ENCODE peak calls at places on chromosome 4, in four cellular contexts. One of them, this sample, is unnamed. For H3K4me1, the result is how much of the 10 kb centered on the place peaks cover.

GRCh38 chr4:148211533-148211932 is 230.7 kb downstream of the NR3C2 start:
- DNase-seq in right cardiac atrium: no peak
- DNase-seq in heart right ventricle: no peak
- DNase-seq in psoas muscle: no peak
- DNase-seq in this sample: no peak

GRCh38 chr4:15749001-15749400 is 29.1 kb upstream of the CD38 start:
- DNase-seq in psoas muscle: no peak
- DNase-seq in heart right ventricle: no peak
- DNase-seq in right cardiac atrium: no peak
- DNase-seq in this sample: no peak

GRCh38 chr4:4625488-4625887 is 83.6 kb upstream of the STX18 start:
- DNase-seq in right cardiac atrium: no peak
- DNase-seq in heart right ventricle: no peak
- DNase-seq in psoas muscle: no peak
- DNase-seq in this sample: no peak

GRCh38 chr4:53622739-53623151 is 31.5 kb upstream of the LNX1 start:
- DNase-seq in right cardiac atrium: no peak
- DNase-seq in heart right ventricle: no peak
- DNase-seq in psoas muscle: no peak
- DNase-seq in this sample: no peak

GRCh38 chr4:173860079-173860478 is 330.1 kb upstream of the HAND2 start:
- DNase-seq in psoas muscle: no peak
- DNase-seq in right cardiac atrium: no peak
- DNase-seq in heart right ventricle: no peak
- DNase-seq in this sample: no peak

GRCh38 chr4:36439556-36439955 is 158.1 kb downstream of the DTHD1 start:
- DNase-seq in heart right ventricle: no peak
- DNase-seq in psoas muscle: no peak
- DNase-seq in right cardiac atrium: no peak
- DNase-seq in this sample: no peak

GRCh38 chr4:126954537-126955291 is 678.0 kb upstream of the INTU start:
- DNase-seq in psoas muscle: no peak
- DNase-seq in right cardiac atrium: no peak
- DNase-seq in heart right ventricle: no peak
- DNase-seq in this sample: no peak

GRCh38 chr4:134202557-134202956 is 968 bp upstream of the PABPC4L start:
- DNase-seq in heart right ventricle: no peak
- DNase-seq in right cardiac atrium: no peak
- DNase-seq in psoas muscle: no peak
- DNase-seq in this sample: no peak

GRCh38 chr4:176794151-176794550 is 1.4 kb upstream of the VEGFC start:
- DNase-seq in psoas muscle: no peak
- DNase-seq in heart right ventricle: no peak
- DNase-seq in right cardiac atrium: no peak
- DNase-seq in this sample: no peak

GRCh38 chr4:154608555-154609252 is 3.8 kb downstream of the FGG start:
- DNase-seq in right cardiac atrium: no peak
- DNase-seq in heart right ventricle: no peak
- DNase-seq in psoas muscle: no peak
- DNase-seq in this sample: no peak

GRCh38 chr4:3197366-3198105 is 51.4 kb upstream of the MSANTD1 start:
- DNase-seq in right cardiac atrium: no peak
- DNase-seq in psoas muscle: no peak
- DNase-seq in heart right ventricle: no peak
- DNase-seq in this sample: no peak

GRCh38 chr4:158930573-158930972 is 161.7 kb downstream of the FNIP2 start:
- DNase-seq in right cardiac atrium: no peak
- DNase-seq in psoas muscle: no peak
- DNase-seq in heart right ventricle: no peak
- DNase-seq in this sample: no peak

GRCh38 chr4:89781321-89781720 is 55.6 kb downstream of the SNCA start:
- DNase-seq in psoas muscle: no peak
- DNase-seq in right cardiac atrium: no peak
- DNase-seq in heart right ventricle: no peak
- DNase-seq in this sample: no peak

GRCh38 chr4:25238052-25238451 is 4.2 kb downstream of the PI4K2B start:
- DNase-seq in right cardiac atrium: no peak
- DNase-seq in psoas muscle: no peak
- DNase-seq in heart right ventricle: no peak
- DNase-seq in this sample: no peak

GRCh38 chr4:159981457-159981856 is 878.6 kb downstream of the RAPGEF2 start:
- DNase-seq in heart right ventricle: no peak
- DNase-seq in psoas muscle: no peak
- DNase-seq in right cardiac atrium: no peak
- DNase-seq in this sample: no peak

GRCh38 chr4:151407466-151408379 is 1.3 kb upstream of the FHIP1A start:
- DNase-seq in right cardiac atrium: no peak
- DNase-seq in psoas muscle: peak
- DNase-seq in heart right ventricle: peak
- DNase-seq in this sample: no peak

DNA sequence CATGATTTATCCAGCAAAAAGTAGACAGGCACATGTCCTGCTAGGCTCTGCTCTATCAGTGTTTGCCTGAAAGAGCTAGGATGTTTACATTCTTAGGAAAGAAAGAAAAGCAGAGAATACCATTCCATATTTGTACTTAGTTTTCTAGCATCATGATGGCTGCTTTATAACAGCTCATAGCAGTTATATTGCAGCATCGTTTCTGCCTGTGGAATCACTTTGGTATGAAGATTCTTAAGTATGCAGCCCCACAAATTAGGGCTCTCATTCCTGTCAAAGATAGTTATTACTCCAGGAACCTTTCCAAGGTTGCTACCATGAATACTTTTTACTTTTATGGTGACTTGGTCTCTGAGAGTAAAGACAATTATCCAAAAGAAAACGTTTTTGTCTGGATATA is 119.0 kb upstream of the MYOZ2 start:
- DNase-seq in right cardiac atrium: no peak
- DNase-seq in psoas muscle: no peak
- DNase-seq in heart right ventricle: no peak
- DNase-seq in this sample: no peak
- H3K4me3 ChIP-seq in right cardiac atrium: no peak
- H3K4me3 ChIP-seq in psoas muscle: no peak
- H3K4me3 ChIP-seq in heart right ventricle: no peak
- H3K4me3 ChIP-seq in this sample: no peak

GRCh38 chr4:8395504-8395903 is 45.0 kb downstream of the ACOX3 start:
- DNase-seq in right cardiac atrium: no peak
- DNase-seq in heart right ventricle: peak
- DNase-seq in psoas muscle: no peak
- DNase-seq in this sample: no peak

GRCh38 chr4:8394125-8394524 is 46.4 kb downstream of the ACOX3 start:
- DNase-seq in heart right ventricle: peak
- DNase-seq in psoas muscle: peak
- DNase-seq in right cardiac atrium: peak
- DNase-seq in this sample: peak

GRCh38 chr4:8396762-8397406 is 43.6 kb downstream of the ACOX3 start:
- DNase-seq in heart right ventricle: no peak
- DNase-seq in right cardiac atrium: no peak
- DNase-seq in psoas muscle: no peak
- DNase-seq in this sample: no peak

GRCh38 chr4:8393593-8394038 is 46.9 kb downstream of the ACOX3 start:
- DNase-seq in right cardiac atrium: peak
- DNase-seq in psoas muscle: peak
- DNase-seq in heart right ventricle: no peak
- DNase-seq in this sample: peak

GRCh38 chr4:8394806-8395205 is 45.7 kb downstream of the ACOX3 start:
- DNase-seq in psoas muscle: no peak
- DNase-seq in right cardiac atrium: no peak
- DNase-seq in heart right ventricle: no peak
- DNase-seq in this sample: no peak
- H3K4me1 ChIP-seq in psoas muscle: under half
- H3K4me1 ChIP-seq in right cardiac atrium: under half
- H3K4me1 ChIP-seq in heart right ventricle: under half
- H3K4me1 ChIP-seq in this sample: under half

GRCh38 chr4:1058198-1058996 is 47.0 kb downstream of the FGFRL1 start:
- DNase-seq in heart right ventricle: no peak
- DNase-seq in psoas muscle: no peak
- DNase-seq in right cardiac atrium: no peak
- DNase-seq in this sample: no peak

GRCh38 chr4:1053080-1053661 is 41.7 kb downstream of the FGFRL1 start:
- DNase-seq in heart right ventricle: no peak
- DNase-seq in psoas muscle: no peak
- DNase-seq in right cardiac atrium: no peak
- DNase-seq in this sample: no peak

GRCh38 chr4:1056671-1057402 is 45.4 kb downstream of the FGFRL1 start:
- DNase-seq in psoas muscle: no peak
- DNase-seq in right cardiac atrium: no peak
- DNase-seq in heart right ventricle: no peak
- DNase-seq in this sample: no peak

GRCh38 chr4:1057403-1057745 is 45.9 kb downstream of the FGFRL1 start:
- DNase-seq in right cardiac atrium: no peak
- DNase-seq in heart right ventricle: no peak
- DNase-seq in psoas muscle: no peak
- DNase-seq in this sample: no peak

DNA sequence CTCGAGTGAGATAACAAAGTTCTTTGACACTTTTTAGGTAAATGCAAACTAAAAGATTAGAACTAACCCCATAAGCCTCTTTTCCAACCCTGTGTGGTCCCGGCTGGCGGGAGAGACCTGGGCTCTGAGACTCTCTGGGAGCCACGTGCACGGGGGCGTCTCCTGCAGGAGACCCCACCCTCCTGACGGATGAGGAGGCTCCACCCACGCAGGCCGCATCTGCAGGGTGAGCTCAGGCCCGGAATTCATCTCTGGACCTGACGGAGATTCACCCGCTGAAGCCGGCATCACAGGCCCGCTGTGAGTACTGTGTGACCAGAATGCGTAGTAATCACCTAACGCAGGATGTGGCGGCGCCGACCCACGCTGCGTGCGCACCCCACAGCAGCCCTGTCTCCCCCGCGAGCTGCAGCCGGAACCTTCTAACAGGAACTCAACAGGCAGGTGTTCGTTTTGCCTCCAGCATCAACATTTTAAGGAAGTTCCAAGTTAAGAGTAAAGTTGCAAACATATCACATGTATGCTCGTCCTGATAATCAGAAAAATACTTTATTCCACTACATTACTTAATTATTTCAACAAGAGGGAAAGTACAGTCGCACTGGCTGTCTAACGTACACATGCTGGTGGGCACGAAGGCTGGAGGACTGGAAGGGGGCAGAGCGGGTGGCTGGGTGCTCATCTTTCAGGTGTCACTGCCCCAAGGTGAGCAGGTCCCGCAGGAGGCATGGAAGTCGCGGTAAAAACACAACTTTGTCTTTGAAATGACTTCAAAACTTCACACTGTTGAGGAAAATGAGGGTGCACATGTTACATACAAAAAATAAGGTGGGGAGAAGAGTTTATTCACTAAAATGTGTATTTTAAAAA is 44.5 kb downstream of the FGFRL1 start:
- DNase-seq in psoas muscle: no peak
- DNase-seq in heart right ventricle: no peak
- DNase-seq in right cardiac atrium: no peak
- DNase-seq in this sample: no peak
- H3K4me3 ChIP-seq in psoas muscle: no peak
- H3K4me3 ChIP-seq in heart right ventricle: peak
- H3K4me3 ChIP-seq in right cardiac atrium: peak
- H3K4me3 ChIP-seq in this sample: peak

GRCh38 chr4:186688150-186688943 is 35.3 kb downstream of the FAT1 start:
- DNase-seq in psoas muscle: no peak
- DNase-seq in right cardiac atrium: no peak
- DNase-seq in heart right ventricle: no peak
- DNase-seq in this sample: no peak

GRCh38 chr4:186689476-186689875 is 34.2 kb downstream of the FAT1 start:
- DNase-seq in heart right ventricle: no peak
- DNase-seq in psoas muscle: no peak
- DNase-seq in right cardiac atrium: peak
- DNase-seq in this sample: no peak

GRCh38 chr4:186684889-186685309 is 38.8 kb downstream of the FAT1 start:
- DNase-seq in right cardiac atrium: no peak
- DNase-seq in psoas muscle: no peak
- DNase-seq in heart right ventricle: no peak
- DNase-seq in this sample: no peak

GRCh38 chr4:186685744-186686143 is 37.9 kb downstream of the FAT1 start:
- DNase-seq in heart right ventricle: no peak
- DNase-seq in psoas muscle: no peak
- DNase-seq in right cardiac atrium: no peak
- DNase-seq in this sample: no peak

DNA sequence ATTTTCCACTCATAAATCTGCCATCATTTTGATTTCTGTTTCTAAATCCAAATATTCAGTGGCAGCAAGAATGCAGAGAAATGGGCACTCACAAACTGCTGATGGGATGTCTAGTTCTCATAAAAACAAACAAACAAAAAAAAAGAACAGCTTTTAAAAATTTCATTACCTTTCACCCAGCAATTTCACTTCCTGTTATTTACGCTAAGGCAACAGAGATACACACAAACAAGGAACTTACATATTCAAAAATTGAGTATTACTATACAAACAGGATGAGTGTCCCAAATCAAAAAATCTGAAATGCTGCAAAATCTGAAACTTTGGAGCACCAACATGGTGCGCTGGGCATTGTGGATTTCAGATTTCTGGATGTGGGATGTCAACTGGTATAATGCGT is 36.4 kb downstream of the FAT1 start:
- DNase-seq in right cardiac atrium: no peak
- DNase-seq in heart right ventricle: no peak
- DNase-seq in psoas muscle: no peak
- DNase-seq in this sample: no peak
- H3K4me1 ChIP-seq in right cardiac atrium: under half
- H3K4me1 ChIP-seq in heart right ventricle: under half
- H3K4me1 ChIP-seq in psoas muscle: under half
- H3K4me1 ChIP-seq in this sample: under half

GRCh38 chr4:185357220-185357619 is 38.5 kb downstream of the LRP2BP start:
- DNase-seq in heart right ventricle: no peak
- DNase-seq in psoas muscle: no peak
- DNase-seq in right cardiac atrium: no peak
- DNase-seq in this sample: no peak
- H3K4me3 ChIP-seq in heart right ventricle: no peak
- H3K4me3 ChIP-seq in psoas muscle: no peak
- H3K4me3 ChIP-seq in right cardiac atrium: no peak
- H3K4me3 ChIP-seq in this sample: no peak

DNA sequence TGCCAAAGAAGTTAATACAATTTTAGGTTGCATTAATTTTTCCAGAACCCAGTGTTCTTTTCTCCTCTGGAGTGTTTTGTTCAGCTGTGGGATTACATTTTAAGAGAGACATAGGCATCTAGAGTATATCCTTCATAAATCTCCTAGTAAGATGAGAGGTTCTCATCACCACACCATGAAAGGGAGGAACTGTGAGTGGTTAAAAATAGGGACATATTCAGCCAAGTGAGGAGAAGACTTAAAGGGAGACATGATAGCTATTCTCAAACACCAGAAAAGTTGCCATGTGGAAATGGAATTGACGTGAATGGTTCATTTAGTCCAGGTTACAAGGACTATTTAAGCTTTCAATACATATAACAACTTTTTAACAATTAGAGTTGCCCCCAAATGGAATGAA is 6.5 kb upstream of the MRPL1 start:
- DNase-seq in heart right ventricle: no peak
- DNase-seq in psoas muscle: no peak
- DNase-seq in right cardiac atrium: no peak
- DNase-seq in this sample: no peak
- H3K4me1 ChIP-seq in heart right ventricle: under half
- H3K4me1 ChIP-seq in psoas muscle: under half
- H3K4me1 ChIP-seq in right cardiac atrium: under half
- H3K4me1 ChIP-seq in this sample: under half

This sample was measured in right atrium auricular region.